ENCODE peak calls at places on chromosomes 2 and 18, in eight cellular contexts. D is astrocyte of the cerebellum; S is tibial nerve; O is A549; N is right cardiac atrium; B is naive thymus-derived CD4-positive, alpha-beta T cell; Z is brain microvascular endothelial cell; K is psoas muscle. C is an unnamed sample.

GRCh38 chr2:231640229-231640628 is 47.6 kb downstream of the TEX44 start:
- DNase-seq in B (no peak), N (no peak), K (no peak), S (no peak), Z (no peak), O (no peak), D (no peak), C (no peak)

GRCh38 chr2:236085211-236085610 is 83.0 kb downstream of the GBX2 start:
- DNase-seq in D (no peak), Z (no peak), O (no peak), B (no peak), S (no peak), N (no peak), K (no peak), C (no peak)

GRCh38 chr18:31146809-31147208 is 15.8 kb downstream of the DSC1 start:
- DNase-seq in O (no peak), Z (no peak), N (no peak), B (no peak), D (no peak), S (no peak), K (no peak), C (no peak)

GRCh38 chr18:21484851-21485636 is 115.5 kb downstream of the ESCO1 start:
- DNase-seq in B (no peak), K (no peak), D (no peak), S (no peak), N (no peak), Z (peak; percentile 3), O (no peak), C (no peak)

GRCh38 chr2:238925816-238926215 is 77.9 kb downstream of the TWIST2 start:
- DNase-seq in O (no peak), D (no peak), N (no peak), K (no peak), Z (no peak), B (no peak), S (no peak), C (no peak)

GRCh38 chr18:28189400-28190239 is 12.7 kb upstream of the CDH2 start:
- DNase-seq in Z (peak; percentile 79), O (peak; percentile 75), K (no peak), B (no peak), S (peak; percentile 17), D (no peak), N (no peak), C (no peak)

GRCh38 chr2:112583497-112584133 is 794 bp upstream of the CHCHD5 start:
- DNase-seq in S (peak; percentile 7), N (no peak), O (peak; percentile 65), B (peak; percentile 11), K (no peak), D (no peak), Z (no peak), C (no peak)

GRCh38 chr2:239602290-239603282 is 201.8 kb upstream of the HDAC4 start:
- DNase-seq in S (no peak), N (peak; percentile 13), D (no peak), O (no peak), Z (no peak), B (no peak), K (no peak), C (no peak)

GRCh38 chr2:127220102-127220806 is at the start of gene CYP27C1:
- DNase-seq in K (no peak), D (no peak), N (peak; percentile 57), O (no peak), S (no peak), Z (no peak), B (no peak), C (no peak)

GRCh38 chr2:55364189-55365055 is 55.2 kb downstream of the CCDC88A start:
- DNase-seq in S (peak; percentile 79), B (no peak), K (no peak), O (peak; percentile 57), Z (peak; percentile 94), N (no peak), D (peak; percentile 98), C (no peak)

GRCh38 chr2:165277295-165277694 is 38.1 kb downstream of the SCN2A start:
- DNase-seq in K (no peak), B (no peak), O (no peak), S (no peak), N (no peak), D (peak; percentile 15), Z (no peak), C (no peak)

GRCh38 chr2:119010336-119010735 is 68.3 kb downstream of the MARCO start:
- DNase-seq in D (no peak), S (no peak), B (no peak), N (no peak), Z (no peak), K (no peak), O (no peak), C (no peak)

GRCh38 chr18:55878224-55878623 is 290.2 kb upstream of the TCF4 start:
- DNase-seq in D (no peak), N (no peak), K (no peak), S (no peak), B (no peak), Z (peak; percentile 32), O (no peak), C (no peak)

GRCh38 chr2:10495311-10495987 is 47.3 kb upstream of the ODC1 start:
- DNase-seq in Z (no peak), K (no peak), D (no peak), B (no peak), S (no peak), N (no peak), O (no peak), C (no peak)

GRCh38 chr2:230443540-230443939 is 27.5 kb downstream of the SP100 start:
- DNase-seq in B (no peak), N (no peak), Z (peak; percentile 34), K (no peak), D (no peak), S (no peak), O (no peak), C (no peak)

GRCh38 chr18:785242-785641 is 26.8 kb downstream of the YES1 start:
- DNase-seq in K (no peak), S (no peak), Z (no peak), O (no peak), D (no peak), B (no peak), N (no peak), C (no peak)

GRCh38 chr18:784470-785172 is 27.4 kb downstream of the YES1 start:
- DNase-seq in K (no peak), Z (no peak), B (no peak), S (no peak), O (no peak), D (no peak), N (no peak), C (no peak)

DNA sequence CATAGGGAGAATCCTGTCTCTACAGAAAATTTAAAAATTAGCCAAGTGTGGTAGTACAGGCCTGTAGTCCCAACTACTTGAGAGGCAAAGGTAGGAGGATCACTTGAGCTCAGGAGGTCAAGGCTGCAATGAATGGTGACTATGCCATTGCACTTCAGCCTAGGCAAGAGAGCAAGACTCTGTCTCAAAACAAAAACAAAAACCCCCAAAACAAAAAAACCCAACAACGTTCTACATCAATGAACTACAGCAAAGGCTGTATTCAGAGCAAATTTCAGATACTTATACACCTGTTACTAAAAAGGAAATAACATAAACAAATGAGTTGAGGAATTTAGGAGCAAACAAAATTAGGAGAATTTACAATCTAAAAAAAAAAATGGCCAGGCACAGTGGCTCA is 22.6 kb downstream of the YES1 start:
- DNase-seq in D (no peak), K (no peak), S (no peak), B (no peak), O (no peak), N (no peak), Z (no peak), C (no peak)
- H3K4me3 ChIP-seq in D (no peak overlapping the region), K (no peak overlapping the region), S (no peak overlapping the region), B (no peak overlapping the region), O (no peak overlapping the region), N (no peak overlapping the region), Z (no peak overlapping the region), C (no peak overlapping the region)

GRCh38 chr2:15560404-15560987 is 638 bp downstream of the NBAS start:
- DNase-seq in O (peak; percentile 44), B (no peak), N (peak; percentile 36), S (no peak), Z (peak; percentile 50), D (no peak), K (no peak), C (no peak)

GRCh38 chr2:15563227-15564100 is 2.3 kb upstream of the NBAS start:
- DNase-seq in S (no peak), K (no peak), Z (no peak), D (no peak), O (no peak), B (no peak), N (no peak), C (no peak)

GRCh38 chr2:15561574-15562344 is 625 bp upstream of the NBAS start:
- DNase-seq in D (no peak), Z (peak; percentile 60), O (peak; percentile 30), B (peak; percentile 54), K (no peak), N (peak; percentile 50), S (peak; percentile 10), C (peak; percentile 7)

GRCh38 chr2:15560988-15561573 is at the start of gene NBAS:
- DNase-seq in N (peak; percentile 94), B (peak; percentile 77), K (peak; percentile 86), D (peak; percentile 68), O (peak; percentile 92), S (peak; percentile 87), Z (peak; percentile 92), C (peak; percentile 75)

GRCh38 chr2:15562354-15563031 is 1.4 kb upstream of the NBAS start:
- DNase-seq in Z (no peak), O (no peak), N (no peak), K (no peak), S (no peak), D (no peak), B (no peak), C (no peak)
- H3K4me3 ChIP-seq in Z (no peak overlapping the region), O (no peak overlapping the region), N (peak overlapping the region; percentile 56), K (peak overlapping the region; percentile 90), S (no peak overlapping the region), D (no peak overlapping the region), B (peak overlapping the region; percentile 61), C (no peak overlapping the region)

GRCh38 chr2:96436416-96436815 is 68.7 kb downstream of the NEURL3 start:
- DNase-seq in D (no peak), N (no peak), B (no peak), O (no peak), S (no peak), K (no peak), Z (no peak), C (no peak)
- H3K4me3 ChIP-seq in D (no peak overlapping the region), N (no peak overlapping the region), B (no peak overlapping the region), O (no peak overlapping the region), S (no peak overlapping the region), K (no peak overlapping the region), Z (no peak overlapping the region), C (no peak overlapping the region)

DNA sequence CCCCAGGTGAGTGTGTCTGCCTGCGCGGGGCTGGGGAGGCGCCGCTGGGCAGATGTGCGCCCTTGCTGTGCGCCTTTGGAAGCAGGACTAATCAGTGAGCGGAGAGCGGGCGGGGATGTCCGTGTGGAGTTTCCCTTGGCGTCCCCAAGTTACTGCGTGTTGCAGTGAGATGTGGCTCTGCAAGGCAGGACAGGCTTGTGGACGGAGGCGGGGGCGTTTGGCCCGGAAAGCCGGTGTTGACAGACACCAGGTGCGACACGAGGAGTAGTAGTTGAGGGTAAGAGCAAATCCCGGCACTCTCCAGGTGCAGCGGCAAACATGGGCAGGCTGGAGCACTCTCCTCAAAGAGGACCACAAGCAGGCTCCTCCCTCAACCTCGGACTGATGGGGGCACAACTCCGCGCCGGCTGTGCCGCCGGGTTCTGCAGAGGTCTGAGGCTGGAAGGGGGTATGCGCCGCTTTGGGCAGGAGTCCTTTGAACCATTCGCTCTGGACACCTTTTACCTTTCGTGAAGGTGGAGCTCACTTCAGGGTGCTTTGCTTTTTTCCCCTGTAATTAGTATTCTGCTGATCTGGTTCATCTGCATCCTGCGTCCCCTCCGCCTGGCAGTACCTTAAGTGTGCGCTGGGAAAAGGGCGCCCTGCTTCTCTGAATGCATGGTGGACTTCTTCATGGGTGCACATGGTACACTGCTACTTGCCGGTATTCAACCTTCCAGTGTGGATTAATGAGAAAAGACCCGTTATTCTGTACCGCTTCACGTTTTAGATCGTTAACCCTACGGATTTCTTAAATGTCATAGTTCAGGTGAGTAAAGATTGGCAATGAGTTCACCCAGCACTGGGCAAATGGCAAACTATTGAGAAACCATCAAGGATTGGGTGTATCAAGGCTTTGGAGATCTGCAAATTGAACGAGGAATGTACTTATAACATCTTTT is 603 bp downstream of the CDH7 start:
- DNase-seq in B (no peak), K (no peak), S (no peak), N (peak; percentile 43), O (no peak), Z (no peak), D (no peak), C (no peak)
- H3K4me3 ChIP-seq in B (no peak overlapping the region), K (peak overlapping the region; percentile 47), S (peak overlapping the region; percentile 69), N (peak overlapping the region; percentile 39), O (peak overlapping the region; percentile 38), Z (peak overlapping the region; percentile 57), D (peak overlapping the region; percentile 52), C (no peak overlapping the region)